ENCODE peak calls at places on chromosome 22, in seven cellular contexts. F is HepG2, R is stomach, Q is GM12891, V is HCT116, W is esophagus muscularis mucosa, P is H1. C is an unnamed sample.

GRCh38 chr22:25700996-25701815 is 40.8 kb upstream of the MYO18B start:
- DNase-seq in V (no peak), F (no peak), P (no peak), Q (no peak), W (no peak), R (no peak), C (no peak)

GRCh38 chr22:39244496-39245129 is at the start of gene PDGFB:
- DNase-seq in P (no peak), V (no peak), W (no peak), F (no peak), Q (no peak), R (peak; percentile 61), C (no peak)

GRCh38 chr22:33869946-33870345 is 50.3 kb downstream of the LARGE1 start:
- DNase-seq in R (no peak), F (peak; percentile 11), Q (no peak), P (no peak), V (no peak), W (no peak), C (no peak)

GRCh38 chr22:45154383-45154782 is 9.3 kb upstream of the NUP50 start:
- DNase-seq in W (no peak), P (no peak), V (no peak), Q (no peak), R (no peak), F (no peak), C (no peak)

GRCh38 chr22:24554316-24555159 is at the start of gene GUCD1:
- DNase-seq in V (no peak), W (no peak), R (peak; percentile 31), Q (no peak), P (no peak), F (no peak), C (no peak)

GRCh38 chr22:23823331-23823791 is 15.4 kb downstream of the DERL3 start:
- DNase-seq in V (no peak), Q (no peak), R (no peak), F (no peak), P (no peak), W (no peak), C (no peak)

GRCh38 chr22:44396021-44396726 is 83.4 kb upstream of the SHISAL1 start:
- DNase-seq in V (no peak), F (no peak), W (no peak), R (peak; percentile 10), P (peak; percentile 26), Q (no peak), C (no peak)

GRCh38 chr22:24185001-24185500 is 3.8 kb downstream of the SUSD2 start:
- DNase-seq in Q (no peak), F (no peak), P (no peak), V (no peak), R (no peak), W (no peak), C (no peak)

GRCh38 chr22:46439111-46439510 is 98.3 kb downstream of the CELSR1 start:
- DNase-seq in W (no peak), P (no peak), R (no peak), Q (no peak), V (no peak), F (no peak), C (no peak)

GRCh38 chr22:29621761-29622526 is 18.5 kb downstream of the NF2 start:
- DNase-seq in P (no peak), W (no peak), V (peak; percentile 91), R (no peak), F (peak; percentile 19), Q (no peak), C (no peak)

GRCh38 chr22:24489011-24489410 is 6.1 kb upstream of the UPB1 start:
- DNase-seq in R (no peak), F (no peak), W (no peak), P (no peak), V (no peak), Q (no peak), C (no peak)

GRCh38 chr22:48554893-48555552 is 1272.7 kb downstream of the BRD1 start:
- DNase-seq in R (no peak), W (no peak), P (peak; percentile 63), F (no peak), V (no peak), Q (no peak), C (no peak)

GRCh38 chr22:17368727-17369552 is at the start of gene CECR2:
- DNase-seq in R (no peak), V (peak; percentile 34), F (no peak), P (peak; percentile 84), Q (no peak), W (no peak), C (no peak)

GRCh38 chr22:32695451-32695891 is 106.0 kb upstream of the TIMP3 start:
- DNase-seq in F (peak; percentile 87), P (no peak), R (no peak), V (peak; percentile 21), W (no peak), Q (no peak), C (no peak)

GRCh38 chr22:18994780-18995711 is 59.0 kb upstream of the PRODH start:
- DNase-seq in W (no peak), Q (no peak), F (peak; percentile 89), P (peak; percentile 39), R (no peak), V (no peak), C (no peak)

GRCh38 chr22:45009881-45010531 is at the start of gene PHF21B:
- DNase-seq in P (peak; percentile 91), W (no peak), Q (no peak), F (no peak), V (no peak), R (peak; percentile 37), C (no peak)

GRCh38 chr22:26709617-26710390 is 52.4 kb downstream of the MIAT start:
- DNase-seq in P (no peak), W (no peak), R (no peak), F (no peak), Q (no peak), V (no peak), C (no peak)

GRCh38 chr22:26711205-26711958 is 54.0 kb downstream of the MIAT start:
- DNase-seq in R (peak; percentile 26), F (no peak), V (no peak), Q (peak; percentile 37), W (no peak), P (no peak), C (peak; percentile 24)

GRCh38 chr22:26707090-26707489 is 49.7 kb downstream of the MIAT start:
- DNase-seq in P (no peak), W (no peak), F (no peak), V (no peak), Q (no peak), R (no peak), C (no peak)

GRCh38 chr22:26708256-26709009 is 51.0 kb downstream of the MIAT start:
- DNase-seq in F (no peak), R (no peak), W (no peak), Q (no peak), V (no peak), P (no peak), C (no peak)

GRCh38 chr22:26707581-26707980 is 50.2 kb downstream of the MIAT start:
- DNase-seq in W (no peak), R (no peak), Q (no peak), V (no peak), F (no peak), P (no peak), C (no peak)
- TF ChIP-seq POLR2AphosphoS5 in W (no peak), R (no peak), Q (no peak), V (no peak), F (no peak), P (no peak), C (no peak)

DNA sequence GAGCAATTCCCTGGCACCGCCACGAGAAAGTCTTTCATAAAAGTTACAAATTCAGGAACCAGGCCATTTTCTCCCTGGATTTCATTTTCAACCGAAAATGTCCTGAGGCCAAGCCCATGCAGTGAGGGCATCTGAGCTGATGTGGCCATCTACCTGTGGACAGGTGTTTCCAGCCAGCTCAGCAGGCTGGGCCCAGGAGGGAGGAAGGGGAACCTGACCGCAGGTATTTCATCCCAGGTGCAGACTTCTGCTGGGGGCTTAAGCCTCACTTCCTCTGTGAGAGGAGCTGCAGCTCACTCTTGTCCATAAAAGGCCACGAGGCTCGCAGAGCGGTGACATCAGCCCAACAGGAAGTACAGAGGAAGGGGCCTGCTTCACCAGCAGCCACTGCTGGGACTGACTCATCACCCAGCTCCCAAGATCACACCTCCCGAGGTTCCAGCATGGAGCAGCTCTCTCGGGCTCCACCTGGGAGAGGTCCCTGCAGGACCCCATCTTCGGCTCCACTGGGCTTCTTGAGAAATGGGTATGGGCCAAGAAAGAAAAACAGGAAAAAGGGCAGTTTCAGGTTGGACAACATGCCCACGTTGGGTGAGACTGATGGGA is 56.4 kb downstream of the MYH9 start:
- DNase-seq in R (peak; percentile 79), V (peak; percentile 82), W (peak; percentile 97), Q (peak; percentile 78), F (peak; percentile 75), P (no peak), C (peak; percentile 73)
- TF ChIP-seq POLR2A in R (no peak), V (no peak), W (no peak), Q (peak; percentile 92), F (no peak), P (peak; percentile 59), C (peak; percentile 75)

DNA sequence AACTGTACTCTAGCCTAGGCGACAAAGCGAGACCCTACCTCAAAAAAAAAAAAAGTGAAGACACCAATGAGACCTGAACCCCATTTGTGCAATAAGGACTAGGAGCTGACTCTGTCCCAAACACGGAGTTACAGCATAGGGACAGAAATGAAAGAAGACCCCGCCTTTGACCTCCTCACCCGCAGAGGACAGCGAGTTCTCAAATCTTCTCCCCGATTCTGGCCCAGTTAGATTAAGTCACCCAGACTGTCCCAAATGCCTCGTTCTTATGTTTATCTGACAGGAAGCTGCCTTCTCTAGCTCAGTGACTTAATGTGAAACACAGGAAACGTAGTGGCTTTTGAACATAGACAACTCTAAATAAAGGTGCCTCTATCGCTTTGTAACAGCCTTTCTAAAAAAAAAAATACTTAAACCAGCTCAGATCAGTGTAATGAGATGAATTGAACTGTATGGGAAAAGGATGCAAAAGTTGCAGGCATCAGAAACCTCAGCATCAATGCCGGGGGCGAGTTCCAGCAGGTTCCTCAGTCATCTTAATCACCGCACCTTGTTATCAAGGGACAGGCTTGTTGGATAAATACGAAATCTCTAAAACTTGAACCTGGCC is 10.6 kb downstream of the MYH9 start:
- DNase-seq in Q (no peak), V (no peak), R (no peak), W (no peak), F (no peak), P (no peak), C (no peak)
- TF ChIP-seq POLR2AphosphoS5 in Q (no peak), V (no peak), R (no peak), W (no peak), F (no peak), P (no peak), C (no peak)

GRCh38 chr22:31036671-31037550 is 44.2 kb upstream of the SMTN start:
- DNase-seq in V (no peak), Q (no peak), R (no peak), W (no peak), P (no peak), F (no peak), C (no peak)
- TF ChIP-seq POLR2A in V (no peak), Q (no peak), R (no peak), W (no peak), P (no peak), F (no peak), C (no peak)